ENCODE peak calls at places on chromosomes 16 and 17, in seven cellular contexts. Y, G, C, S, E, M and X are unnamed samples.

GRCh38 chr17:80704381-80704819 is 159.8 kb downstream of the RPTOR start:
- DNase-seq in Y (no peak), G (no peak), E (no peak), C (no peak), S (no peak), M (no peak), X (no peak)

GRCh38 chr17:45974916-45975630 is 24.0 kb upstream of the STH start:
- DNase-seq in G (no peak), E (no peak), S (no peak), C (no peak), M (no peak), Y (no peak), X (no peak)

GRCh38 chr17:81412490-81413093 is 17.3 kb downstream of the BAHCC1 start:
- DNase-seq in C (peak), S (no peak), E (no peak), Y (no peak), M (peak), G (no peak), X (no peak)

GRCh38 chr17:57234252-57235092 is 21.9 kb upstream of the MSI2 start:
- DNase-seq in C (no peak), Y (no peak), M (no peak), S (no peak), E (no peak), G (no peak), X (no peak)

GRCh38 chr17:6654816-6655731 is 3.5 kb downstream of the C17orf100 start:
- DNase-seq in E (peak), Y (peak), S (peak), C (no peak), M (no peak), G (no peak), X (peak)

GRCh38 chr17:44792276-44792675 is 33.5 kb downstream of the ADAM11 start:
- DNase-seq in C (no peak), G (no peak), S (no peak), E (no peak), Y (no peak), M (no peak), X (no peak)

GRCh38 chr17:956905-957304 is 22.7 kb downstream of the NXN start:
- DNase-seq in Y (no peak), G (no peak), E (no peak), S (no peak), M (no peak), C (no peak), X (no peak)

GRCh38 chr17:8375738-8376259 is 705 bp downstream of the KRABD2 start:
- DNase-seq in G (peak), S (no peak), M (no peak), C (no peak), E (no peak), Y (no peak), X (no peak)

GRCh38 chr17:66312912-66313311 is 10.5 kb downstream of the PRKCA start:
- DNase-seq in M (no peak), S (no peak), E (no peak), C (no peak), G (no peak), Y (no peak), X (no peak)

GRCh38 chr16:88553739-88554138 is 16.5 kb upstream of the ZC3H18 start:
- DNase-seq in M (no peak), S (no peak), Y (no peak), C (no peak), G (no peak), E (no peak), X (no peak)

GRCh38 chr17:57569860-57570259 is 175.2 kb downstream of the CCDC182 start:
- DNase-seq in G (no peak), E (no peak), Y (no peak), S (no peak), C (no peak), M (no peak), X (no peak)

GRCh38 chr16:66705790-66706505 is 9.4 kb upstream of the CMTM4 start:
- DNase-seq in M (peak), C (no peak), G (no peak), S (peak), Y (peak), E (peak), X (no peak)

GRCh38 chr16:25580071-25580470 is 111.7 kb upstream of the HS3ST4 start:
- DNase-seq in C (no peak), Y (no peak), E (no peak), M (no peak), G (no peak), S (no peak), X (no peak)

GRCh38 chr16:80899804-80900592 is 95.6 kb upstream of the CDYL2 start:
- DNase-seq in C (no peak), Y (peak), E (peak), G (peak), S (peak), M (peak), X (no peak)

GRCh38 chr16:48053346-48053745 is 102.4 kb downstream of the ABCC12 start:
- DNase-seq in C (no peak), S (no peak), Y (no peak), E (no peak), G (peak), M (no peak), X (peak)

GRCh38 chr16:53071748-53072301 is 17.0 kb downstream of the CHD9 start:
- DNase-seq in G (no peak), M (peak), C (no peak), Y (no peak), S (peak), E (no peak), X (no peak)

GRCh38 chr16:8173111-8173644 is 417.1 kb downstream of the TMEM114 start:
- DNase-seq in M (peak), Y (peak), G (peak), E (peak), C (no peak), S (peak), X (peak)

GRCh38 chr17:17906418-17907215 is 65.6 kb downstream of the TOM1L2 start:
- DNase-seq in S (no peak), M (no peak), E (no peak), Y (no peak), G (no peak), C (no peak), X (no peak)

GRCh38 chr17:72702998-72703397 is 389.5 kb downstream of the SLC39A11 start:
- DNase-seq in E (no peak), Y (no peak), S (no peak), M (no peak), G (no peak), C (no peak), X (no peak)

GRCh38 chr17:64133546-64134215 is 3.7 kb upstream of the ERN1 start:
- DNase-seq in S (no peak), C (no peak), E (no peak), M (no peak), G (peak), Y (no peak), X (peak)

GRCh38 chr17:20203761-20204263 is 194.7 kb downstream of the SPECC1 start:
- DNase-seq in C (no peak), M (no peak), S (no peak), Y (no peak), G (peak), E (no peak), X (no peak)

GRCh38 chr17:36183001-36183810 is 6.8 kb upstream of the TBC1D3B start:
- DNase-seq in G (peak), C (no peak), S (peak), E (peak), M (peak), Y (peak), X (peak)

GRCh38 chr16:79307214-79307613 is 293.3 kb downstream of the MAF start:
- DNase-seq in C (no peak), G (no peak), M (peak), Y (no peak), S (peak), E (no peak), X (no peak)

GRCh38 chr17:75927286-75927922 is 13.4 kb downstream of the FBF1 start:
- DNase-seq in C (no peak), S (peak), Y (no peak), G (peak), E (peak), M (no peak), X (no peak)

GRCh38 chr16:29899516-29900101 is at the start of gene SEZ6L2:
- DNase-seq in G (peak), E (peak), C (peak), Y (peak), S (peak), M (peak), X (peak)

GRCh38 chr17:80270104-80270503 is 9.5 kb downstream of the RNF213 start:
- DNase-seq in C (no peak), E (no peak), M (no peak), S (no peak), G (no peak), Y (no peak), X (no peak)

GRCh38 chr17:68378202-68379149 is 78.8 kb downstream of the WIPI1 start:
- DNase-seq in M (peak), Y (peak), E (peak), C (no peak), G (peak), S (peak), X (peak)

GRCh38 chr16:85809645-85810044 is 10.2 kb downstream of the COX4I1 start:
- DNase-seq in S (no peak), G (no peak), E (no peak), M (no peak), C (no peak), Y (no peak), X (no peak)

GRCh38 chr16:85803570-85803969 is 4.1 kb downstream of the COX4I1 start:
- DNase-seq in G (no peak), Y (peak), S (no peak), E (no peak), C (no peak), M (no peak), X (no peak)

GRCh38 chr16:85808926-85809325 is 9.4 kb downstream of the COX4I1 start:
- DNase-seq in C (no peak), S (no peak), E (no peak), M (no peak), G (no peak), Y (no peak), X (no peak)

GRCh38 chr16:85805442-85806045 is 6.0 kb downstream of the COX4I1 start:
- DNase-seq in Y (peak), C (no peak), G (no peak), M (no peak), E (no peak), S (no peak), X (no peak)

GRCh38 chr16:85806539-85806938 is 7.0 kb downstream of the COX4I1 start:
- DNase-seq in C (no peak), E (no peak), Y (no peak), G (no peak), S (no peak), M (no peak), X (no peak)
- TF ChIP-seq CTCF in C (no peak), E (no peak), Y (no peak), G (no peak), S (no peak), M (no peak), X (no peak)

DNA sequence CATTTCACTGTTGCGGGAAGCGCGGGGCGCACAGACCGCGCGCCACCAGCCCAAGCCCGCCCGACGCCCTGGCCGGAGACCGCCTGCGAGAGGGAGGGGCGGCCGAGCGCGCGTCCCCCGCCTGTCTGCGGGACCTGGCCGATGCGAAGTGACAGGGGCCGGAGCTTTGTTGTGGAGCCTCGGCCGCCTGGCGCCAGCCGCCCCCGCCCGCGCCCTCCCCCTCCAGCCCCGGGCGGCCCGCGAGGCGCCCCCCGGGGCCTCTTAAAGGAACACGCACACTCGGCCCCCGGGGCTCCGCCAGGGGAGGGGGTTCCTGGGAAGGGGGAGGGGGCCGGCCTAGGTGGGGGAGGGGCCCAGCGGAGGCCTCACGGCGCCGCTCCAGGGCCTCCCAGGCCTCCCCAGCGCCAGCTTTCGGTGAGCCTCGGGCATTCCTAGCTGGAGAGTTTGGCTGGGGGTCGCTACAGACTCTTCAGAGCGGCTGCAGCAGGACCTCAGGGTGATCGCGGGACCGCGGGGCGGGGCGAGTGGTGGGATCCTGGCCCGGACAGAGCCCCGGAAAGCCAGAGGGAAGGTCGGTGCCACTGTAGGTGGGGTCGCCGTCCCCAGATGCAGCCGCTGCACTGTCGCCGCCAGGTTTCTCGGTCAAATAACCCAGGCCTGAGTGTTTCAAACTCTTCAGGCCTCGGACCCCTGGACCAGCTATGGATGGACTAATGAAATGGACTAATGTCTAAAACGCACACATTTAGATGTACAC is 2.4 kb upstream of the TBX2 start:
- DNase-seq in C (no peak), Y (peak), G (no peak), S (no peak), M (no peak), E (no peak), X (peak)
- TF ChIP-seq CTCF in C (no peak), Y (no peak), G (no peak), S (no peak), M (no peak), E (no peak), X (no peak)

GRCh38 chr16:10668322-10669045 is 26.2 kb downstream of the TEKT5 start:
- DNase-seq in M (no peak), C (no peak), Y (no peak), E (peak), G (peak), S (no peak), X (peak)
- TF ChIP-seq CTCF in M (peak), C (no peak), Y (no peak), E (no peak), G (peak), S (peak), X (peak)

DNA sequence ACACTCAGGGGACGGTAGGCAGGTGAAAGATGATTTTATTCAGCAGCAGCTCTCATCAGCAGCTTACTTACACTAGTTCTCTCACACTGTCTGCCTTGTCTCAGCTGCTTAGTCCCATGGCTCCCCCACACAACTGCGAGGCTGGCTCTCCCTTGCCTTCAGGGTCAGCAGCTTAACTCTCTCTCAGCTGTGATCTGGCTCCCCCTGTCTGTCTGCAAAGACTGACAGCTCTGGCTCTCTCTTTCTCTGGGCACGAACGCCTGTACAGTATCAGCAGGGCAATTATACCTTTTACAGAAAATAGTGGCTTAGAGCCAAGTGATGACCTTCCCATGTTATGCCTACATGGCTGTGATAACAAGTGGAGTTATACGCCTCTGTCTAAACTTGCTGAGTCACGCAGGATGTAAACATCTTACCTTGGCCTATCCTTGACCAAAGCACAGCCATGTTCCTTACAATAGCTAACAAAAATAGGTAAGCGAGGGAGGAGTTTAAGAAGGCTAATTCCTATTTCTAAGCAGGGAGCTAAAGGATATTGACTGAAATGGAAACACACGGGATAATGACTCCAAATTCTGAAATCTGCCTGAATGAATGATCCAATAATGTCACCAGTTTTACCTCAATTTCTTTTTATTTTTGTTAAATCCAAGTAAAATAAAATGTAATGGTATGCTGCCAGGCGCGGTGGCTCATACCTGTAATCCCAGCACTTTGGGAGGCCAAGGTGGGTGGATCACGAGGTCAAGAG is 1.1 kb upstream of the NDUFAB1 start:
- DNase-seq in Y (no peak), M (peak), S (peak), C (no peak), G (peak), E (no peak), X (peak)
- TF ChIP-seq CTCF in Y (peak), M (peak), S (no peak), C (no peak), G (no peak), E (no peak), X (no peak)

GRCh38 chr17:12362853-12363252 is 302.8 kb upstream of the MYOCD start:
- DNase-seq in M (no peak), S (no peak), G (no peak), C (no peak), Y (no peak), E (no peak), X (no peak)
- TF ChIP-seq CTCF in M (no peak), S (no peak), G (no peak), C (no peak), Y (no peak), E (no peak), X (no peak)

GRCh38 chr16:2008009-2008526 is 1.6 kb downstream of the ZNF598 start:
- DNase-seq in C (peak), Y (peak), E (no peak), G (peak), S (peak), M (peak), X (no peak)

GRCh38 chr16:2009302-2009711 is 314 bp downstream of the ZNF598 start:
- DNase-seq in G (peak), M (peak), Y (no peak), C (peak), S (no peak), E (no peak), X (no peak)

GRCh38 chr16:2007081-2007836 is 2.4 kb downstream of the ZNF598 start:
- DNase-seq in E (no peak), G (no peak), Y (no peak), S (no peak), C (no peak), M (no peak), X (no peak)

GRCh38 chr16:2008631-2009301 is 855 bp downstream of the ZNF598 start:
- DNase-seq in S (no peak), Y (no peak), G (no peak), M (peak), C (peak), E (no peak), X (no peak)

GRCh38 chr16:2009791-2010510 is at the start of gene ZNF598:
- DNase-seq in G (peak), M (peak), S (peak), E (peak), C (peak), Y (peak), X (peak)
- TF ChIP-seq CTCF in G (no peak), M (no peak), S (no peak), E (no peak), C (no peak), Y (no peak), X (no peak)

DNA sequence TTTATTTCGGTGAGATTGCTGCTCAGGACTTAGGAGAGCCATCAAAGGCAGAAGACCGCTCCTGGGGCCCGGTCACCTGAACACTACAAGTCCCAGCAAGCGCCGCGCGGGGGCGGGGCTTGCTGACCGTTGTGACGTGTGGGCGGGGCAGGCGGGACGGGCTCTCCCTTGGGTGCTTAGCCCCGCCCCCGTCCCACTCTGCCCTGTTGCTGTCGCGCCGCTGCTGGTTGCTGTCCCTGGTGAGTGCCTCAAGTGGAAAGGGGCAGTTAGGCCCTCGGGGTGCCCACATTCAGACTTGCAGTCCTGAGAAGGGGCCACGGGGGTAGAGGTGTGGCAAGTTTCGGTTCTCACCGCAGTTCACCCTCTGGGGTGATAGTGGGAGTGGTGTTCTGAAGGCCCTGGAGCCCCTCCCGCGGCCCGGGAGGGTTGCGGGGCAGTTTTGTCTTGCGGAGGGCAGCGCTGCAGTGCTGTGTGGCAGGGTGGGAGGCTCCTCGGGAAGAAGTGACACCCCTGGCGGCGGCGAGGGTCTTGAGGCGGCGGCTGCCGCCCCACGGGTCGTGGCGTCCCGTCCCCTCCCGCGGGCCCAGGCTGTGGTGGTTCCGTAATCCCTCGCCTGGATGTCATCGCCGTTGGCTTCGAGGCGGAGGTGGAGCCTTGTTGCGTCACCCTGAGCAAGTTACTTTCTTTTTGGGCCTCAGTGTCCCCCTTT is at the start of gene CALCOCO2:
- DNase-seq in M (peak), Y (peak), G (peak), E (peak), S (peak), C (peak), X (peak)
- TF ChIP-seq CTCF in M (no peak), Y (no peak), G (no peak), E (no peak), S (no peak), C (no peak), X (no peak)

GRCh38 chr17:54662978-54663876 is 237.4 kb upstream of the TOM1L1 start:
- DNase-seq in M (no peak), E (no peak), C (no peak), Y (no peak), S (no peak), G (no peak), X (peak)
- TF ChIP-seq CTCF in M (no peak), E (no peak), C (no peak), Y (no peak), S (no peak), G (no peak), X (no peak)

GRCh38 chr17:61128671-61129115 is 270.9 kb upstream of the TBX2 start:
- DNase-seq in G (no peak), Y (no peak), C (no peak), S (no peak), M (no peak), E (no peak), X (no peak)

GRCh38 chr17:61129232-61129631 is 270.4 kb upstream of the TBX2 start:
- DNase-seq in Y (no peak), C (no peak), G (no peak), S (no peak), E (no peak), M (no peak), X (no peak)

GRCh38 chr17:61131555-61131954 is 268.1 kb upstream of the TBX2 start:
- DNase-seq in C (no peak), M (no peak), Y (no peak), E (no peak), G (no peak), S (no peak), X (peak)

GRCh38 chr17:61129876-61130275 is 269.8 kb upstream of the TBX2 start:
- DNase-seq in Y (no peak), C (no peak), G (no peak), S (no peak), E (no peak), M (no peak), X (no peak)

DNA sequence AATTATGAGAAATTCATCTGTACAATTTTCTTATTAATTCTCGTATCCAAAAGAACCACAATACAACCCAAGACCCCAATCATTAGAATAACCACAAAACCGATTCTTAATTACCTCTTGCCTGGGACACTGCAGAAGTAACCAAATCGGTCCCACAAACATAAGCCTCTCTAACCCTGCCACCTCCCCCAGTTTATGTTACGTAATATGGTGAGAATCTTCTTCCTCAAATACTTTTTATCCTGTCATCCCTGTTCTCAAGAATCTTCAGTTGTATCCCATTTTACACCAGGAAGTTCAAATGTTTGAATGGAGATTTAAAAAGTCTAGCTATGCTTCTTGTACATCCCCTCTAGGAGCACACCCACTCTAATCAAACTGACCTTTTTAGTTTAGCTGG is 269.3 kb upstream of the TBX2 start:
- DNase-seq in M (no peak), Y (no peak), G (no peak), C (no peak), E (no peak), S (no peak), X (no peak)
- TF ChIP-seq CTCF in M (no peak), Y (no peak), G (no peak), C (no peak), E (no peak), S (no peak), X (no peak)